ENCODE peak calls at places on chromosomes 13 and 19, in nine cellular contexts. L, O, G, X, K, A, W, P and N are unnamed samples.

GRCh38 chr13:30679483-30680330 is 55.6 kb upstream of the ALOX5AP start:
- DNase-seq in L (no peak), O (no peak), G (peak; percentile 27), X (no peak), K (no peak), A (peak; percentile 35), W (no peak), P (no peak), N (no peak)

GRCh38 chr19:33389574-33390119 is 16.1 kb downstream of the CEBPG start:
- DNase-seq in L (no peak), O (peak; percentile 48), G (peak; percentile 28), X (no peak), K (no peak), A (no peak), W (no peak), P (no peak), N (peak; percentile 73)

GRCh38 chr19:11722414-11722813 is 16.3 kb downstream of the ZNF823 start:
- DNase-seq in L (no peak), O (no peak), G (no peak), X (no peak), K (no peak), A (no peak), W (no peak), P (no peak), N (no peak)

GRCh38 chr13:113970810-113971470 is 2.9 kb downstream of the C13orf46 start:
- DNase-seq in L (no peak), O (peak; percentile 62), G (no peak), X (peak; percentile 95), K (peak; percentile 91), A (no peak), W (no peak), P (peak; percentile 79), N (peak; percentile 75)

GRCh38 chr19:50230379-50231351 is 27.2 kb downstream of the MYH14 start:
- DNase-seq in L (no peak), O (no peak), G (no peak), X (no peak), K (no peak), A (no peak), W (no peak), P (no peak), N (no peak)

GRCh38 chr13:23615677-23616076 is 45.5 kb downstream of the TNFRSF19 start:
- DNase-seq in L (no peak), O (no peak), G (no peak), X (no peak), K (no peak), A (no peak), W (no peak), P (no peak), N (no peak)

GRCh38 chr19:57648336-57649003 is 15.5 kb downstream of the ZNF211 start:
- DNase-seq in L (no peak), O (no peak), G (no peak), X (peak; percentile 13), K (no peak), A (no peak), W (no peak), P (no peak), N (no peak)

GRCh38 chr19:48614436-48615144 is at the start of gene FAM83E:
- DNase-seq in L (peak; percentile 27), O (peak; percentile 90), G (no peak), X (no peak), K (peak; percentile 90), A (no peak), W (no peak), P (peak; percentile 88), N (no peak)

GRCh38 chr13:112859817-112860190 is 109.2 kb upstream of the MCF2L start:
- DNase-seq in L (peak; percentile 82), O (no peak), G (peak; percentile 25), X (peak; percentile 82), K (no peak), A (no peak), W (no peak), P (no peak), N (no peak)

GRCh38 chr13:47831265-47831664 is 169.8 kb downstream of the SUCLA2 start:
- DNase-seq in L (no peak), O (no peak), G (no peak), X (no peak), K (no peak), A (no peak), W (no peak), P (no peak), N (no peak)

GRCh38 chr19:49808762-49809154 is 4.3 kb downstream of the FUZ start:
- DNase-seq in L (peak; percentile 98), O (peak; percentile 93), G (no peak), X (peak; percentile 95), K (peak; percentile 96), A (peak; percentile 89), W (no peak), P (peak; percentile 95), N (peak; percentile 98)

GRCh38 chr19:21474671-21475181 is 30.7 kb upstream of the ZNF429 start:
- DNase-seq in L (peak; percentile 81), O (no peak), G (no peak), X (peak; percentile 85), K (peak; percentile 75), A (no peak), W (no peak), P (peak; percentile 79), N (peak; percentile 95)

GRCh38 chr13:30418886-30419459 is 3.3 kb upstream of the UBE2L5 start:
- DNase-seq in L (no peak), O (no peak), G (no peak), X (no peak), K (no peak), A (no peak), W (no peak), P (no peak), N (no peak)

GRCh38 chr13:111577429-111577828 is 257.0 kb downstream of the TEX29 start:
- DNase-seq in L (no peak), O (no peak), G (no peak), X (no peak), K (no peak), A (no peak), W (no peak), P (no peak), N (no peak)

GRCh38 chr13:94205896-94206295 is 273.6 kb downstream of the DCT start:
- DNase-seq in L (no peak), O (no peak), G (no peak), X (no peak), K (no peak), A (no peak), W (no peak), P (no peak), N (no peak)

DNA sequence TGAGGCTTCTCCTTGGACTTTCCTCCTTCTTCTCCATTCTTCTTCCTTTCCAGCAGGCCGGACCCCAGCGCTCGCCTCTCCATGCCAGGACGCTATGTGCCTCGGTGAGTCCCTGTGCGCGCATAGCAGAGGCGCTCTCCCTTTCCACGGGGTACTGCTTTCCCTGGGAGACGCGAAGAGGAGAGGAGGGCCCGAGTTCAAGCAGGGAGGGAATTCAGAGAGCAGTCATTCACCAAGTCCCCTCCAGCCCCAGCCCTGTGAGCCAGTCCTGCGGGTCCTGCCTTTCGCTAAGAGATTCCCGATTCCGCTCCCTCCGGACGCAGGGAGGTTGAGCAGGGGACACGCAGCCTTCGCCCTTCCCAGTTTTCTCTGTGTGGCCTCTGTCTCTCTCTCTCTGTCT is 160.4 kb downstream of the EFNB2 start:
- DNase-seq in L (no peak), O (no peak), G (no peak), X (no peak), K (no peak), A (no peak), W (no peak), P (no peak), N (no peak)
- H3K4me1 ChIP-seq in L (peaks cover 5% of the 10 kb centered on the region), O (peaks cover 37% of the 10 kb centered on the region), G (peaks cover 77% of the 10 kb centered on the region), X (no peaks in the 10 kb centered on the region), K (no peaks in the 10 kb centered on the region), A (no peaks in the 10 kb centered on the region), W (peaks cover 26% of the 10 kb centered on the region), P (no peaks in the 10 kb centered on the region), N (no peaks in the 10 kb centered on the region)

GRCh38 chr19:27772059-27772458 is 1440.9 kb downstream of the UQCRFS1 start:
- DNase-seq in L (no peak), O (no peak), G (no peak), X (no peak), K (no peak), A (no peak), W (no peak), P (no peak), N (no peak)
- H3K27me3 ChIP-seq in L (no peaks in the 10 kb centered on the region), O (no peaks in the 10 kb centered on the region), G (no peaks in the 10 kb centered on the region), X (no peaks in the 10 kb centered on the region), K (no peaks in the 10 kb centered on the region), A (no peaks in the 10 kb centered on the region), W (no peaks in the 10 kb centered on the region), P (no peaks in the 10 kb centered on the region), N (no peaks in the 10 kb centered on the region)

GRCh38 chr19:16290692-16291091 is 33.9 kb upstream of the KLF2 start:
- DNase-seq in L (no peak), O (no peak), G (no peak), X (no peak), K (no peak), A (no peak), W (no peak), P (no peak), N (no peak)
- H3K4me1 ChIP-seq in L (no peaks in the 10 kb centered on the region), O (peaks cover 6% of the 10 kb centered on the region), G (peaks cover 20% of the 10 kb centered on the region), X (peaks cover 16% of the 10 kb centered on the region), K (peaks cover 32% of the 10 kb centered on the region), A (no peaks in the 10 kb centered on the region), W (peaks cover 4% of the 10 kb centered on the region), P (peaks cover 5% of the 10 kb centered on the region), N (peaks cover 9% of the 10 kb centered on the region)

GRCh38 chr13:106565127-106565775 is 2.7 kb downstream of the ARGLU1 start:
- DNase-seq in L (no peak), O (no peak), G (no peak), X (no peak), K (no peak), A (no peak), W (no peak), P (no peak), N (no peak)

GRCh38 chr13:106569233-106570095 is 1.5 kb upstream of the ARGLU1 start:
- DNase-seq in L (no peak), O (no peak), G (no peak), X (no peak), K (no peak), A (no peak), W (no peak), P (no peak), N (no peak)

GRCh38 chr13:106566682-106567420 is 1.1 kb downstream of the ARGLU1 start:
- DNase-seq in L (peak; percentile 69), O (peak; percentile 60), G (peak; percentile 54), X (peak; percentile 54), K (peak; percentile 63), A (peak; percentile 77), W (no peak), P (peak; percentile 75), N (peak; percentile 79)

GRCh38 chr13:106568225-106569003 is 477 bp upstream of the ARGLU1 start:
- DNase-seq in L (no peak), O (no peak), G (no peak), X (no peak), K (no peak), A (no peak), W (peak; percentile 79), P (no peak), N (no peak)

DNA sequence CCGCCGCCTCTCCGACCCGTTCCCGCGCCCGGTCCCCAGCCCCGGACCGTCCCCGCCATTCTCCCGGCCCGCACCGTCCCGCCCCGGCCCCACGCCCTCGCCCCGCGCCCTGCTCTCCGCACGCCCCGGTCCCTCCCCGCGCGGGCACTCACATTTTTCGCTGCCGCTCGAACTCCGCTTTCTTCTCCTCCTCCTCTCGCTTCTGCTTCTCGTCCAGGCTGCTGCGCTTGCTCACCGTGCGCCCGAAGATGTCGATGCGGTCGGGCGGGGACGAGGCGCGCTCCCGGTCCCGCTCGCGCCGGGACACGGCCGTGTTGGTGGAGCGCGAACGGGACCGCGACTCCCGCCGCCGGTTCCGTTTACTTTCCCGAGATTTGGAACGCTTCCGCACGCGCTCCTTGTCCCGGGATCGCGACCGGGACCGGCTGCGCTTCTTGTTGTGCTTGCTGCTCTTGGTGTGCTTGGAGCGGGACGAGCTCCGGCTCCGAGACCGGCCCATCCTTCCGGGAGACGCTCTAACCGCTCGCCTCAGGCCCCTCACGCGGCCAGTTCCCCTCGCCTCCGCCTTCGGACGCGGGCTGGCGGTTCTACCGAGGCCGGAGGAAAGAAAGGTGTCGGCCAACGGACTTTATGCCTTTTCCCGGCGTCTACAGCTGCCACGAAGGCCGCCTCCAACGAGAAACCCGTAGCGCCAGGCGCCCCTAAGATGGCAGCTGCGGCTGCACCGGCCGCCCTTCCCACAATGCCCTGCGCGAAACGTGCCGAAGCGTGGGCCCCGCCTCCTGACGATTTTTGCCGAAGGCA is at the start of gene ARGLU1:
- DNase-seq in L (peak; percentile 96), O (peak; percentile 89), G (peak; percentile 98), X (peak; percentile 90), K (peak; percentile 94), A (peak; percentile 95), W (no peak), P (peak; percentile 95), N (peak; percentile 97)
- H3K27me3 ChIP-seq in L (no peaks in the 10 kb centered on the region), O (no peaks in the 10 kb centered on the region), G (no peaks in the 10 kb centered on the region), X (no peaks in the 10 kb centered on the region), K (no peaks in the 10 kb centered on the region), A (no peaks in the 10 kb centered on the region), W (no peaks in the 10 kb centered on the region), P (no peaks in the 10 kb centered on the region), N (no peaks in the 10 kb centered on the region)